ENCODE peak calls at places on chromosomes 13 and 19, in seven cellular contexts. K, W, M, J, Y, G and N are unnamed samples.

GRCh38 chr13:110915874-110916670 is 1.2 kb upstream of the ANKRD10 start:
- DNase-seq in J (no peak), M (no peak), K (no peak), W (peak; percentile 56), G (no peak), Y (peak; percentile 48), N (no peak)

GRCh38 chr19:31297991-31298390 is 51.2 kb downstream of the TSHZ3 start:
- DNase-seq in K (no peak), M (no peak), W (no peak), Y (no peak), G (no peak), J (no peak), N (no peak)

GRCh38 chr19:35348909-35349611 is 1.4 kb downstream of the FFAR1 start:
- DNase-seq in M (no peak), J (no peak), W (no peak), G (no peak), Y (no peak), K (no peak), N (no peak)

GRCh38 chr19:5097331-5097930 is 128.5 kb downstream of the KDM4B start:
- DNase-seq in G (no peak), K (no peak), M (no peak), J (no peak), Y (no peak), W (no peak), N (no peak)

GRCh38 chr13:49214917-49215376 is 5.2 kb upstream of the MLNR start:
- DNase-seq in W (no peak), G (no peak), Y (no peak), K (peak; percentile 11), J (peak; percentile 19), M (peak; percentile 48), N (peak; percentile 24)

GRCh38 chr19:18590273-18591272 is 2.0 kb downstream of the REX1BD start:
- DNase-seq in G (peak; percentile 56), M (no peak), K (no peak), W (no peak), J (no peak), Y (peak; percentile 91), N (no peak)

GRCh38 chr13:32225494-32225931 is 89.7 kb downstream of the ZAR1L start:
- DNase-seq in W (peak; percentile 23), M (no peak), G (no peak), Y (peak; percentile 4), J (no peak), K (no peak), N (no peak)

GRCh38 chr19:38839816-38840582 is 8.4 kb upstream of the ECH1 start:
- DNase-seq in Y (no peak), G (no peak), W (no peak), M (no peak), J (no peak), K (no peak), N (no peak)

GRCh38 chr19:35436477-35437141 is 11.4 kb upstream of the FFAR2 start:
- DNase-seq in W (peak; percentile 47), K (no peak), M (no peak), J (no peak), G (no peak), Y (peak; percentile 26), N (no peak)

GRCh38 chr13:98048263-98048662 is 94.6 kb upstream of the FARP1 start:
- DNase-seq in W (no peak), G (no peak), M (no peak), K (no peak), Y (no peak), J (no peak), N (no peak)

GRCh38 chr19:55651236-55651635 is 3.2 kb downstream of the CCDC106 start:
- DNase-seq in J (no peak), K (no peak), M (no peak), W (no peak), Y (no peak), G (no peak), N (no peak)

GRCh38 chr19:48900477-48901452 is 653 bp downstream of the NUCB1 start:
- DNase-seq in K (no peak), G (no peak), Y (no peak), J (no peak), M (peak; percentile 52), W (peak; percentile 61), N (no peak)

GRCh38 chr19:19606021-19606420 is 12.5 kb downstream of the PBX4 start:
- DNase-seq in W (no peak), Y (no peak), M (peak; percentile 75), J (no peak), G (no peak), K (peak; percentile 20), N (no peak)

GRCh38 chr19:38229585-38230073 is 5.6 kb upstream of the DPF1 start:
- DNase-seq in G (peak; percentile 55), Y (peak; percentile 81), J (peak; percentile 56), M (no peak), W (peak; percentile 90), K (peak; percentile 19), N (peak; percentile 55)

GRCh38 chr13:32911506-32911905 is 104.7 kb upstream of the KL start:
- DNase-seq in J (peak; percentile 6), W (peak; percentile 65), G (no peak), Y (peak; percentile 22), M (peak; percentile 91), K (no peak), N (no peak)

GRCh38 chr13:33634526-33635111 is 183.3 kb upstream of the RFC3 start:
- DNase-seq in M (no peak), W (no peak), G (no peak), Y (no peak), J (no peak), K (no peak), N (no peak)

GRCh38 chr13:100508996-100509395 is 79.6 kb downstream of the GGACT start:
- DNase-seq in G (no peak), K (no peak), J (no peak), M (no peak), Y (no peak), W (no peak), N (no peak)

GRCh38 chr19:13764101-13764807 is at the start of gene MRI1:
- DNase-seq in W (peak; percentile 93), K (no peak), M (no peak), J (peak; percentile 53), Y (no peak), G (peak; percentile 39), N (peak; percentile 48)

GRCh38 chr13:83499286-83499685 is 383.0 kb downstream of the SLITRK1 start:
- DNase-seq in Y (no peak), M (no peak), G (no peak), J (no peak), K (no peak), W (no peak), N (no peak)

GRCh38 chr13:70732611-70733010 is 624.4 kb upstream of the KLHL1 start:
- DNase-seq in M (no peak), K (no peak), W (no peak), Y (no peak), J (no peak), G (no peak), N (no peak)

GRCh38 chr19:18438331-18439024 is 545 bp upstream of the ISYNA1 start:
- DNase-seq in G (no peak), J (no peak), W (no peak), Y (no peak), K (no peak), M (no peak), N (no peak)

GRCh38 chr19:58279042-58279924 is 528 bp downstream of the ZNF8 start:
- DNase-seq in M (peak; percentile 52), K (peak; percentile 10), J (peak; percentile 27), G (peak; percentile 58), W (peak; percentile 88), Y (peak; percentile 5), N (peak; percentile 46)

GRCh38 chr19:29172302-29172701 is 40.6 kb downstream of the UQCRFS1 start:
- DNase-seq in K (no peak), G (no peak), Y (no peak), W (no peak), J (no peak), M (no peak), N (no peak)

GRCh38 chr13:23025848-23026608 is 154.8 kb upstream of the SGCG start:
- DNase-seq in M (no peak), K (no peak), Y (no peak), W (no peak), J (no peak), G (no peak), N (no peak)

GRCh38 chr13:34156841-34157365 is 339.0 kb downstream of the RFC3 start:
- DNase-seq in W (peak; percentile 90), M (peak; percentile 99), J (peak; percentile 19), K (peak; percentile 16), G (peak; percentile 19), Y (peak; percentile 67), N (no peak)

GRCh38 chr19:1520203-1520780 is 3.6 kb upstream of the PLK5 start:
- DNase-seq in K (no peak), W (no peak), M (no peak), J (no peak), Y (no peak), G (no peak), N (no peak)

GRCh38 chr19:18663940-18664530 is 19.4 kb upstream of the CRTC1 start:
- DNase-seq in G (no peak), Y (no peak), K (no peak), J (no peak), W (no peak), M (no peak), N (no peak)

GRCh38 chr13:40814803-40815202 is 25.4 kb downstream of the SLC25A15 start:
- DNase-seq in G (no peak), M (no peak), K (no peak), J (no peak), Y (no peak), W (no peak), N (no peak)

GRCh38 chr13:100301418-100301817 is 212.5 kb downstream of the PCCA start:
- DNase-seq in W (no peak), K (no peak), J (no peak), G (no peak), M (peak; percentile 18), Y (no peak), N (no peak)

GRCh38 chr13:97188207-97188606 is 33.9 kb upstream of the MBNL2 start:
- DNase-seq in J (no peak), Y (no peak), W (no peak), M (no peak), K (no peak), G (no peak), N (no peak)

GRCh38 chr13:109790951-109791605 is 4.7 kb upstream of the IRS2 start:
- DNase-seq in W (no peak), J (no peak), G (no peak), M (peak; percentile 73), Y (no peak), K (no peak), N (no peak)

GRCh38 chr19:21482863-21483276 is 22.5 kb upstream of the ZNF429 start:
- DNase-seq in K (peak; percentile 38), M (no peak), G (no peak), Y (no peak), J (peak; percentile 51), W (peak; percentile 35), N (peak; percentile 63)

GRCh38 chr13:60397693-60398437 is 845 bp downstream of the TDRD3 start:
- DNase-seq in Y (peak; percentile 38), J (peak; percentile 23), W (peak; percentile 70), G (no peak), K (peak; percentile 8), M (peak; percentile 75), N (peak; percentile 17)

GRCh38 chr13:55302568-55302967 is 1838.2 kb upstream of the PRR20A start:
- DNase-seq in W (no peak), J (no peak), G (no peak), M (no peak), Y (no peak), K (no peak), N (no peak)

GRCh38 chr13:33940898-33941297 is 122.9 kb downstream of the RFC3 start:
- DNase-seq in Y (peak; percentile 6), G (no peak), M (no peak), K (no peak), W (no peak), J (no peak), N (no peak)